ENCODE peak calls at places on chromosomes 13 and 19, in eight cellular contexts. T, X, N, G, W, E, R and S are unnamed samples.

GRCh38 chr13:77105051-77105450 is 78.1 kb upstream of the FBXL3 start:
- DNase-seq in N (no peak), G (no peak), X (no peak), T (no peak), R (no peak), W (no peak), E (no peak), S (no peak)

GRCh38 chr13:51047434-51048165 is 63.5 kb downstream of the C13orf42 start:
- DNase-seq in N (peak), E (no peak), W (no peak), X (no peak), R (no peak), G (no peak), T (no peak), S (no peak)

GRCh38 chr13:24299488-24300114 is 9.8 kb upstream of the C1QTNF9 start:
- DNase-seq in E (no peak), W (no peak), N (no peak), X (no peak), G (no peak), R (no peak), T (no peak), S (no peak)

GRCh38 chr19:4639531-4640246 is 373 bp downstream of the TNFAIP8L1 start:
- DNase-seq in E (no peak), R (peak), N (no peak), G (no peak), W (no peak), T (no peak), X (peak), S (no peak)

GRCh38 chr19:23055946-23056345 is 53.0 kb upstream of the ZNF728 start:
- DNase-seq in W (no peak), T (no peak), G (no peak), E (no peak), R (no peak), X (no peak), N (no peak), S (no peak)

GRCh38 chr13:60398949-60399589 is 2.0 kb downstream of the TDRD3 start:
- DNase-seq in R (no peak), G (no peak), X (no peak), W (no peak), N (no peak), E (peak), T (no peak), S (no peak)

GRCh38 chr19:3840804-3841203 is 28.0 kb downstream of the ZFR2 start:
- DNase-seq in R (no peak), T (no peak), X (no peak), N (no peak), E (no peak), W (no peak), G (no peak), S (no peak)

GRCh38 chr19:31270897-31271568 is 78.2 kb downstream of the TSHZ3 start:
- DNase-seq in W (no peak), R (no peak), N (no peak), X (no peak), G (no peak), E (peak), T (no peak), S (no peak)

GRCh38 chr13:38463047-38463446 is 113.4 kb downstream of the UFM1 start:
- DNase-seq in X (no peak), T (no peak), R (no peak), G (no peak), W (no peak), E (no peak), N (no peak), S (no peak)

GRCh38 chr19:57269515-57270250 is 10.6 kb upstream of the ZNF460 start:
- DNase-seq in E (peak), T (no peak), N (no peak), X (no peak), R (no peak), G (no peak), W (no peak), S (no peak)

GRCh38 chr19:12721656-12722565 is 1.8 kb downstream of the TNPO2 start:
- DNase-seq in X (peak), T (no peak), W (peak), R (peak), N (peak), E (peak), G (no peak), S (peak)

GRCh38 chr19:42352216-42352892 is 26.9 kb downstream of the MEGF8 start:
- DNase-seq in G (no peak), N (peak), E (peak), W (no peak), T (no peak), X (no peak), R (no peak), S (no peak)

GRCh38 chr19:485583-486236 is 10.6 kb upstream of the MADCAM1 start:
- DNase-seq in R (no peak), E (peak), G (no peak), N (no peak), X (peak), T (peak), W (no peak), S (peak)